ENCODE peak calls at places on chromosome 1, in ten cellular contexts. One of them, this sample, is unnamed.

GRCh38 chr1:64956733-64957441 is 9.5 kb downstream of the JAK1 start:
- DNase-seq in myocyte: no peak
- DNase-seq in stimulated activated naive B cell treated with anti-CD40 and anti-IgM and Interleukin-4, amounts not matched to agents 10 μg/mL and 1 μg/mL and 100 μg/mL, for 72 hours: peak; percentile 76
- DNase-seq in effector CD4-positive, alpha-beta T cell: no peak
- DNase-seq in astrocyte of the spinal cord: no peak
- DNase-seq in pancreas: no peak
- DNase-seq in stimulated activated CD8-positive, alpha-beta memory T cell treated with anti-CD3 and anti-CD28 coated beads, Interleukin-15, amount 100 ng/mL, for 4 hours: no peak
- DNase-seq in upper lobe of right lung: no peak
- DNase-seq in anterior cingulate cortex: no peak
- DNase-seq in right lobe of liver: no peak
- DNase-seq in this sample: no peak

GRCh38 chr1:74324684-74325448 is 89.7 kb downstream of the TNNI3K start:
- DNase-seq in myocyte: no peak
- DNase-seq in stimulated activated naive B cell treated with anti-CD40 and anti-IgM and Interleukin-4, amounts not matched to agents 10 μg/mL and 1 μg/mL and 100 μg/mL, for 72 hours: no peak
- DNase-seq in effector CD4-positive, alpha-beta T cell: no peak
- DNase-seq in astrocyte of the spinal cord: no peak
- DNase-seq in pancreas: no peak
- DNase-seq in stimulated activated CD8-positive, alpha-beta memory T cell treated with anti-CD3 and anti-CD28 coated beads, Interleukin-15, amount 100 ng/mL, for 4 hours: no peak
- DNase-seq in upper lobe of right lung: no peak
- DNase-seq in anterior cingulate cortex: no peak
- DNase-seq in right lobe of liver: no peak
- DNase-seq in this sample: no peak

GRCh38 chr1:184310157-184310819 is 76.5 kb upstream of the C1orf21 start:
- DNase-seq in myocyte: no peak
- DNase-seq in stimulated activated naive B cell treated with anti-CD40 and anti-IgM and Interleukin-4, amounts not matched to agents 10 μg/mL and 1 μg/mL and 100 μg/mL, for 72 hours: no peak
- DNase-seq in effector CD4-positive, alpha-beta T cell: no peak
- DNase-seq in astrocyte of the spinal cord: no peak
- DNase-seq in pancreas: peak; percentile 26
- DNase-seq in stimulated activated CD8-positive, alpha-beta memory T cell treated with anti-CD3 and anti-CD28 coated beads, Interleukin-15, amount 100 ng/mL, for 4 hours: no peak
- DNase-seq in upper lobe of right lung: no peak
- DNase-seq in anterior cingulate cortex: no peak
- DNase-seq in right lobe of liver: no peak
- DNase-seq in this sample: no peak

GRCh38 chr1:62230724-62231123 is 36.1 kb downstream of the L1TD1 start:
- DNase-seq in myocyte: no peak
- DNase-seq in stimulated activated naive B cell treated with anti-CD40 and anti-IgM and Interleukin-4, amounts not matched to agents 10 μg/mL and 1 μg/mL and 100 μg/mL, for 72 hours: no peak
- DNase-seq in effector CD4-positive, alpha-beta T cell: no peak
- DNase-seq in astrocyte of the spinal cord: peak; percentile 75
- DNase-seq in pancreas: no peak
- DNase-seq in stimulated activated CD8-positive, alpha-beta memory T cell treated with anti-CD3 and anti-CD28 coated beads, Interleukin-15, amount 100 ng/mL, for 4 hours: no peak
- DNase-seq in upper lobe of right lung: no peak
- DNase-seq in anterior cingulate cortex: no peak
- DNase-seq in right lobe of liver: no peak
- DNase-seq in this sample: no peak

GRCh38 chr1:9256332-9256731 is 21.8 kb downstream of the H6PD start:
- DNase-seq in myocyte: no peak
- DNase-seq in stimulated activated naive B cell treated with anti-CD40 and anti-IgM and Interleukin-4, amounts not matched to agents 10 μg/mL and 1 μg/mL and 100 μg/mL, for 72 hours: no peak
- DNase-seq in effector CD4-positive, alpha-beta T cell: no peak
- DNase-seq in astrocyte of the spinal cord: no peak
- DNase-seq in pancreas: no peak
- DNase-seq in stimulated activated CD8-positive, alpha-beta memory T cell treated with anti-CD3 and anti-CD28 coated beads, Interleukin-15, amount 100 ng/mL, for 4 hours: no peak
- DNase-seq in upper lobe of right lung: no peak
- DNase-seq in anterior cingulate cortex: no peak
- DNase-seq in right lobe of liver: no peak
- DNase-seq in this sample: no peak

GRCh38 chr1:228315945-228316588 is 90.6 kb downstream of the TRIM11 start:
- DNase-seq in myocyte: peak; percentile 79
- DNase-seq in stimulated activated naive B cell treated with anti-CD40 and anti-IgM and Interleukin-4, amounts not matched to agents 10 μg/mL and 1 μg/mL and 100 μg/mL, for 72 hours: no peak
- DNase-seq in effector CD4-positive, alpha-beta T cell: no peak
- DNase-seq in astrocyte of the spinal cord: no peak
- DNase-seq in pancreas: peak; percentile 54
- DNase-seq in stimulated activated CD8-positive, alpha-beta memory T cell treated with anti-CD3 and anti-CD28 coated beads, Interleukin-15, amount 100 ng/mL, for 4 hours: no peak
- DNase-seq in upper lobe of right lung: peak; percentile 61
- DNase-seq in anterior cingulate cortex: no peak
- DNase-seq in right lobe of liver: peak; percentile 14
- DNase-seq in this sample: peak; percentile 16

GRCh38 chr1:45669379-45669778 is 17.0 kb downstream of the GPBP1L1 start:
- DNase-seq in myocyte: no peak
- DNase-seq in stimulated activated naive B cell treated with anti-CD40 and anti-IgM and Interleukin-4, amounts not matched to agents 10 μg/mL and 1 μg/mL and 100 μg/mL, for 72 hours: no peak
- DNase-seq in effector CD4-positive, alpha-beta T cell: no peak
- DNase-seq in astrocyte of the spinal cord: no peak
- DNase-seq in pancreas: no peak
- DNase-seq in stimulated activated CD8-positive, alpha-beta memory T cell treated with anti-CD3 and anti-CD28 coated beads, Interleukin-15, amount 100 ng/mL, for 4 hours: no peak
- DNase-seq in upper lobe of right lung: no peak
- DNase-seq in anterior cingulate cortex: no peak
- DNase-seq in right lobe of liver: no peak
- DNase-seq in this sample: no peak

GRCh38 chr1:76491737-76492136 is 375.5 kb upstream of the ST6GALNAC5 start:
- DNase-seq in myocyte: no peak
- DNase-seq in stimulated activated naive B cell treated with anti-CD40 and anti-IgM and Interleukin-4, amounts not matched to agents 10 μg/mL and 1 μg/mL and 100 μg/mL, for 72 hours: no peak
- DNase-seq in effector CD4-positive, alpha-beta T cell: no peak
- DNase-seq in astrocyte of the spinal cord: no peak
- DNase-seq in pancreas: no peak
- DNase-seq in stimulated activated CD8-positive, alpha-beta memory T cell treated with anti-CD3 and anti-CD28 coated beads, Interleukin-15, amount 100 ng/mL, for 4 hours: no peak
- DNase-seq in upper lobe of right lung: no peak
- DNase-seq in anterior cingulate cortex: no peak
- DNase-seq in right lobe of liver: no peak
- DNase-seq in this sample: no peak

GRCh38 chr1:79079770-79080169 is 73.2 kb upstream of the ADGRL4 start:
- DNase-seq in myocyte: peak; percentile 91
- DNase-seq in stimulated activated naive B cell treated with anti-CD40 and anti-IgM and Interleukin-4, amounts not matched to agents 10 μg/mL and 1 μg/mL and 100 μg/mL, for 72 hours: no peak
- DNase-seq in effector CD4-positive, alpha-beta T cell: no peak
- DNase-seq in astrocyte of the spinal cord: peak; percentile 89
- DNase-seq in pancreas: no peak
- DNase-seq in stimulated activated CD8-positive, alpha-beta memory T cell treated with anti-CD3 and anti-CD28 coated beads, Interleukin-15, amount 100 ng/mL, for 4 hours: no peak
- DNase-seq in upper lobe of right lung: no peak
- DNase-seq in anterior cingulate cortex: no peak
- DNase-seq in right lobe of liver: no peak
- DNase-seq in this sample: peak; percentile 3

GRCh38 chr1:168643152-168643551 is 66.7 kb downstream of the XCL1 start:
- DNase-seq in myocyte: peak; percentile 91
- DNase-seq in stimulated activated naive B cell treated with anti-CD40 and anti-IgM and Interleukin-4, amounts not matched to agents 10 μg/mL and 1 μg/mL and 100 μg/mL, for 72 hours: no peak
- DNase-seq in effector CD4-positive, alpha-beta T cell: no peak
- DNase-seq in astrocyte of the spinal cord: peak; percentile 91
- DNase-seq in pancreas: no peak
- DNase-seq in stimulated activated CD8-positive, alpha-beta memory T cell treated with anti-CD3 and anti-CD28 coated beads, Interleukin-15, amount 100 ng/mL, for 4 hours: no peak
- DNase-seq in upper lobe of right lung: no peak
- DNase-seq in anterior cingulate cortex: no peak
- DNase-seq in right lobe of liver: no peak
- DNase-seq in this sample: no peak

GRCh38 chr1:101112051-101112770 is 86.6 kb upstream of the DPH5 start:
- DNase-seq in myocyte: no peak
- DNase-seq in stimulated activated naive B cell treated with anti-CD40 and anti-IgM and Interleukin-4, amounts not matched to agents 10 μg/mL and 1 μg/mL and 100 μg/mL, for 72 hours: peak; percentile 63
- DNase-seq in effector CD4-positive, alpha-beta T cell: peak; percentile 73
- DNase-seq in astrocyte of the spinal cord: no peak
- DNase-seq in pancreas: no peak
- DNase-seq in stimulated activated CD8-positive, alpha-beta memory T cell treated with anti-CD3 and anti-CD28 coated beads, Interleukin-15, amount 100 ng/mL, for 4 hours: peak; percentile 50
- DNase-seq in upper lobe of right lung: peak; percentile 62
- DNase-seq in anterior cingulate cortex: no peak
- DNase-seq in right lobe of liver: peak; percentile 36
- DNase-seq in this sample: peak; percentile 6

GRCh38 chr1:4658643-4659042 is 4.2 kb downstream of the AJAP1 start:
- DNase-seq in myocyte: no peak
- DNase-seq in stimulated activated naive B cell treated with anti-CD40 and anti-IgM and Interleukin-4, amounts not matched to agents 10 μg/mL and 1 μg/mL and 100 μg/mL, for 72 hours: no peak
- DNase-seq in effector CD4-positive, alpha-beta T cell: no peak
- DNase-seq in astrocyte of the spinal cord: no peak
- DNase-seq in pancreas: no peak
- DNase-seq in stimulated activated CD8-positive, alpha-beta memory T cell treated with anti-CD3 and anti-CD28 coated beads, Interleukin-15, amount 100 ng/mL, for 4 hours: no peak
- DNase-seq in upper lobe of right lung: peak; percentile 27
- DNase-seq in anterior cingulate cortex: no peak
- DNase-seq in right lobe of liver: no peak
- DNase-seq in this sample: no peak